ENCODE peak calls at places on chromosomes 7 and 10, in nine cellular contexts. F is activated CD4-positive, alpha-beta T cell treated with anti-CD3 and anti-CD28 coated beads, Interleukin-2, amount 50 U/mL, for 1 hour; X is thoracic aorta; K is HTR-8/SVneo; L is EH; C is HEK293T; J is T-cell; U is ACHN; V is hypothalamus. S is an unnamed sample.

GRCh38 chr10:62195675-62195926 is 73.0 kb downstream of the RTKN2 start:
- DNase-seq in F (no peak), C (no peak), K (no peak), U (no peak), X (no peak), J (no peak), L (no peak), V (no peak), S (no peak)

GRCh38 chr7:134784251-134785049 is 5.0 kb downstream of the CALD1 start:
- DNase-seq in C (no peak), X (no peak), K (no peak), L (peak; percentile 51), U (no peak), F (no peak), J (no peak), V (no peak), S (no peak)

GRCh38 chr10:2214035-2214434 is 476.7 kb upstream of the ADARB2 start:
- DNase-seq in L (no peak), X (no peak), C (no peak), V (no peak), J (no peak), F (no peak), K (peak; percentile 32), U (peak; percentile 12), S (no peak)

GRCh38 chr10:73944356-73945100 is 33.6 kb downstream of the PLAU start:
- DNase-seq in L (no peak), F (no peak), K (no peak), C (no peak), U (no peak), V (no peak), X (no peak), J (no peak), S (no peak)

GRCh38 chr7:74502216-74502891 is 48.6 kb downstream of the GTF2IRD1 start:
- DNase-seq in F (no peak), J (no peak), X (no peak), L (no peak), K (no peak), C (no peak), U (no peak), V (peak; percentile 51), S (no peak)

GRCh38 chr10:27820637-27821036 is 75.0 kb upstream of the MKX start:
- DNase-seq in X (no peak), C (no peak), K (no peak), V (no peak), J (no peak), U (no peak), L (no peak), F (no peak), S (no peak)

GRCh38 chr10:72784551-72785421 is 92.8 kb downstream of the MCU start:
- DNase-seq in U (peak; percentile 38), J (no peak), L (peak; percentile 94), X (no peak), V (no peak), C (no peak), K (peak; percentile 24), F (no peak), S (no peak)

GRCh38 chr7:76515999-76516443 is 5.7 kb downstream of the UPK3B start:
- DNase-seq in L (peak; percentile 56), V (no peak), C (no peak), J (no peak), X (no peak), K (peak; percentile 74), F (peak; percentile 48), U (no peak), S (no peak)

GRCh38 chr7:46291064-46291463 is 370.0 kb upstream of the IGFBP3 start:
- DNase-seq in C (no peak), K (peak; percentile 18), X (no peak), F (no peak), V (no peak), L (peak; percentile 86), J (no peak), U (no peak), S (no peak)

GRCh38 chr7:69906309-69906995 is 308.2 kb downstream of the AUTS2 start:
- DNase-seq in C (no peak), U (no peak), K (no peak), X (no peak), V (no peak), J (no peak), F (no peak), L (no peak), S (no peak)

GRCh38 chr10:23151071-23151470 is 41.0 kb upstream of the PTF1A start:
- DNase-seq in K (no peak), L (no peak), J (no peak), U (no peak), X (no peak), C (no peak), V (no peak), F (no peak), S (no peak)

GRCh38 chr7:27032843-27033242 is 63.0 kb downstream of the HOXA1 start:
- DNase-seq in C (peak; percentile 66), X (no peak), U (no peak), V (no peak), J (no peak), F (no peak), L (peak; percentile 74), K (peak; percentile 60), S (no peak)

GRCh38 chr10:75201793-75202307 is 8.7 kb upstream of the VDAC2 start:
- DNase-seq in U (no peak), F (no peak), V (no peak), X (no peak), J (no peak), K (no peak), L (no peak), C (no peak), S (no peak)

GRCh38 chr7:55733584-55733983 is 129.0 kb downstream of the SEPTIN14 start:
- DNase-seq in C (no peak), X (no peak), F (no peak), U (no peak), J (no peak), K (no peak), L (peak; percentile 18), V (no peak), S (no peak)

GRCh38 chr7:7428806-7429205 is 106.9 kb downstream of the COL28A1 start:
- DNase-seq in K (no peak), V (no peak), J (no peak), F (no peak), X (no peak), U (no peak), L (peak; percentile 87), C (no peak), S (no peak)

GRCh38 chr10:70528726-70529362 is 50.3 kb downstream of the PALD1 start:
- DNase-seq in L (peak; percentile 78), X (no peak), K (peak; percentile 49), J (no peak), V (no peak), C (peak; percentile 64), U (peak; percentile 57), F (no peak), S (peak; percentile 67)

GRCh38 chr7:22845221-22845844 is 22.7 kb upstream of the TOMM7 start:
- DNase-seq in V (no peak), K (no peak), C (no peak), U (no peak), L (peak; percentile 48), X (no peak), J (no peak), F (no peak), S (no peak)

GRCh38 chr10:8137726-8138125 is 83.2 kb downstream of the GATA3 start:
- DNase-seq in L (no peak), U (no peak), C (no peak), X (no peak), V (no peak), F (peak; percentile 11), J (peak; percentile 14), K (no peak), S (no peak)

GRCh38 chr10:101047961-101048892 is 13.6 kb upstream of the KAZALD1 start:
- DNase-seq in J (no peak), U (no peak), K (no peak), V (no peak), L (no peak), F (no peak), X (no peak), C (no peak), S (no peak)

GRCh38 chr10:49679480-49679893 is at the start of gene C10orf53:
- DNase-seq in C (peak; percentile 80), J (no peak), X (no peak), U (peak; percentile 59), L (peak; percentile 62), V (no peak), F (no peak), K (no peak), S (no peak)

GRCh38 chr10:47361293-47361692 is 13.1 kb downstream of the RBP3 start:
- DNase-seq in U (peak; percentile 59), V (no peak), L (peak; percentile 36), F (no peak), X (no peak), K (peak; percentile 52), C (peak; percentile 80), J (no peak), S (peak; percentile 35)

GRCh38 chr7:87231715-87232114 is 12.2 kb upstream of the TMEM243 start:
- DNase-seq in C (no peak), L (no peak), V (no peak), F (no peak), X (no peak), K (no peak), U (no peak), J (no peak), S (no peak)

GRCh38 chr10:32650246-32650655 is 204.3 kb downstream of the CCDC7 start:
- DNase-seq in V (no peak), J (no peak), F (peak; percentile 1), X (no peak), U (no peak), L (no peak), C (no peak), K (no peak), S (no peak)

GRCh38 chr7:1742555-1743303 is 72.7 kb downstream of the ELFN1 start:
- DNase-seq in V (no peak), L (peak; percentile 13), U (no peak), F (peak; percentile 31), C (peak; percentile 52), K (peak; percentile 48), X (no peak), J (peak; percentile 13), S (no peak)

GRCh38 chr7:20647908-20648776 is 32.7 kb downstream of the ABCB5 start:
- DNase-seq in K (peak; percentile 12), X (no peak), C (peak; percentile 64), L (no peak), V (no peak), J (no peak), F (no peak), U (peak; percentile 62), S (peak; percentile 44)

GRCh38 chr10:73522263-73522662 is 26.4 kb upstream of the PPP3CB start:
- DNase-seq in X (no peak), U (no peak), C (no peak), V (no peak), K (no peak), J (no peak), L (peak; percentile 53), F (no peak), S (no peak)

GRCh38 chr10:68717435-68717834 is 3.6 kb upstream of the CCAR1 start:
- DNase-seq in J (no peak), F (no peak), X (no peak), V (no peak), C (no peak), L (no peak), K (no peak), U (no peak), S (no peak)

GRCh38 chr10:33698028-33698427 is 363.6 kb upstream of the NRP1 start:
- DNase-seq in F (no peak), K (no peak), U (no peak), J (no peak), V (no peak), C (no peak), L (peak; percentile 23), X (no peak), S (no peak)

S was measured in A549.